ENCODE peak calls at places on chromosomes 16 and 17, in four cellular contexts. N, W, E and P are unnamed samples.

GRCh38 chr17:80817861-80818260 is 173.8 kb upstream of the CHMP6 start:
- DNase-seq in W (no peak), N (no peak), E (no peak), P (no peak)

GRCh38 chr17:57823469-57824401 is 26.1 kb downstream of the MRPS23 start:
- DNase-seq in N (no peak), W (peak; percentile 63), E (no peak), P (no peak)

GRCh38 chr17:15185625-15185991 is 79.5 kb downstream of the PMP22 start:
- DNase-seq in W (no peak), E (no peak), N (no peak), P (no peak)

GRCh38 chr17:4591529-4591928 is 7.2 kb downstream of the SMTNL2 start:
- DNase-seq in E (no peak), N (no peak), W (no peak), P (no peak)

GRCh38 chr17:44786551-44787081 is 27.8 kb downstream of the ADAM11 start:
- DNase-seq in N (no peak), W (no peak), E (no peak), P (no peak)

GRCh38 chr17:1076299-1076981 is 79.5 kb downstream of the TIMM22 start:
- DNase-seq in E (no peak), W (no peak), N (no peak), P (no peak)

GRCh38 chr16:31081428-31082351 is 7.1 kb downstream of the PRSS53 start:
- DNase-seq in W (no peak), N (no peak), E (no peak), P (no peak)

GRCh38 chr17:28725660-28726395 is at the start of gene TLCD1:
- DNase-seq in N (peak; percentile 78), E (no peak), W (peak; percentile 61), P (no peak)

GRCh38 chr16:68681038-68681437 is 35.9 kb downstream of the CDH3 start:
- DNase-seq in W (no peak), E (no peak), N (no peak), P (no peak)

GRCh38 chr17:5200360-5200759 is 8.7 kb upstream of the ZNF594 start:
- DNase-seq in W (no peak), E (no peak), N (no peak), P (no peak)

GRCh38 chr17:76659928-76660614 is 16.5 kb upstream of the ST6GALNAC1 start:
- DNase-seq in N (peak; percentile 48), W (no peak), E (no peak), P (no peak)

GRCh38 chr17:49522329-49522890 is 27.3 kb downstream of the NGFR start:
- DNase-seq in W (no peak), N (no peak), E (no peak), P (no peak)

GRCh38 chr16:25051446-25052160 is 36.4 kb upstream of the ARHGAP17 start:
- DNase-seq in W (no peak), E (no peak), N (no peak), P (no peak)

GRCh38 chr16:4409081-4409932 is 7.1 kb downstream of the CORO7 start:
- DNase-seq in E (no peak), W (no peak), N (no peak), P (no peak)

GRCh38 chr17:44502598-44503079 is 567 bp downstream of the GPATCH8 start:
- DNase-seq in E (no peak), N (no peak), W (peak; percentile 4), P (no peak)

GRCh38 chr17:81002409-81003361 is 11.0 kb downstream of the CHMP6 start:
- DNase-seq in W (peak; percentile 36), N (no peak), E (no peak), P (no peak)

GRCh38 chr17:48139948-48140347 is 32.4 kb downstream of the SNX11 start:
- DNase-seq in W (no peak), N (no peak), E (no peak), P (no peak)

GRCh38 chr16:86521236-86522197 is 11.2 kb downstream of the FOXF1 start:
- DNase-seq in W (no peak), N (no peak), E (no peak), P (no peak)

GRCh38 chr17:7982666-7983065 is 19.7 kb upstream of the GUCY2D start:
- DNase-seq in E (no peak), W (no peak), N (no peak), P (no peak)

GRCh38 chr17:82502207-82502606 is 17.3 kb upstream of the FOXK2 start:
- DNase-seq in E (no peak), W (no peak), N (no peak), P (no peak)

GRCh38 chr16:27500801-27501200 is 48.9 kb downstream of the GTF3C1 start:
- DNase-seq in W (no peak), E (no peak), N (no peak), P (no peak)

GRCh38 chr16:11117576-11118211 is 138.3 kb downstream of the SOCS1 start:
- DNase-seq in N (no peak), E (no peak), W (no peak), P (no peak)

GRCh38 chr17:81249233-81250040 is 10.3 kb downstream of the NDUFAF8 start:
- DNase-seq in E (no peak), W (no peak), N (no peak), P (no peak)

GRCh38 chr16:2774161-2774891 is 2.8 kb downstream of the ELOB start:
- DNase-seq in W (no peak), E (no peak), N (no peak), P (no peak)

GRCh38 chr16:55832788-55833583 is at the start of gene CES1:
- DNase-seq in E (no peak), N (no peak), W (no peak), P (no peak)

GRCh38 chr17:30599424-30600061 is 122.3 kb downstream of the GOSR1 start:
- DNase-seq in E (no peak), W (no peak), N (no peak), P (no peak)

GRCh38 chr17:71331754-71332153 is 789.1 kb upstream of the SOX9 start:
- DNase-seq in W (no peak), N (no peak), E (no peak), P (no peak)

GRCh38 chr17:21249086-21249795 is 4.0 kb downstream of the NATD1 start:
- DNase-seq in W (no peak), E (no peak), N (no peak), P (no peak)

GRCh38 chr16:89845417-89845816 is 17.1 kb downstream of the SPIRE2 start:
- DNase-seq in W (no peak), N (peak; percentile 57), E (no peak), P (no peak)

GRCh38 chr16:69482410-69482951 is 58.1 kb downstream of the CYB5B start:
- DNase-seq in W (no peak), E (no peak), N (no peak), P (peak; percentile 16)

GRCh38 chr16:66250686-66251405 is 115.6 kb upstream of the CDH5 start:
- DNase-seq in N (no peak), E (no peak), W (no peak), P (no peak)

GRCh38 chr16:47984669-47985068 is 171.1 kb downstream of the ABCC12 start:
- DNase-seq in W (no peak), N (no peak), E (no peak), P (no peak)

GRCh38 chr17:21595086-21595485 is 97.2 kb upstream of the KCNJ18 start:
- DNase-seq in W (no peak), N (no peak), E (no peak), P (no peak)